ENCODE peak calls at places on chromosomes 11 and 22, in four cellular contexts. One of them, this sample, is unnamed. For H3K4me1, the result is how much of the 10 kb centered on the place peaks cover.

GRCh38 chr11:35043933-35044332 is 95.0 kb upstream of the CD44 start:
- DNase-seq in thoracic aorta: no peak
- DNase-seq in breast epithelium: no peak
- DNase-seq in pancreas: no peak
- DNase-seq in this sample: no peak

GRCh38 chr11:117626576-117626975 is 170.4 kb downstream of the DSCAML1 start:
- DNase-seq in thoracic aorta: no peak
- DNase-seq in breast epithelium: no peak
- DNase-seq in pancreas: no peak
- DNase-seq in this sample: no peak

GRCh38 chr22:22684605-22685561 is 40.5 kb downstream of the GGTLC2 start:
- DNase-seq in thoracic aorta: no peak
- DNase-seq in breast epithelium: no peak
- DNase-seq in pancreas: no peak
- DNase-seq in this sample: no peak

GRCh38 chr22:24695958-24696511 is 78.5 kb downstream of the PIWIL3 start:
- DNase-seq in thoracic aorta: no peak
- DNase-seq in breast epithelium: no peak
- DNase-seq in pancreas: no peak
- DNase-seq in this sample: no peak

GRCh38 chr11:19768815-19769214 is 56.2 kb downstream of the NAV2 start:
- DNase-seq in thoracic aorta: no peak
- DNase-seq in breast epithelium: no peak
- DNase-seq in pancreas: no peak
- DNase-seq in this sample: no peak

GRCh38 chr22:50562523-50563409 is at the start of gene SYCE3:
- DNase-seq in thoracic aorta: peak
- DNase-seq in breast epithelium: peak
- DNase-seq in pancreas: peak
- DNase-seq in this sample: peak

GRCh38 chr11:130945945-130946344 is 29.7 kb upstream of the SNX19 start:
- DNase-seq in thoracic aorta: peak
- DNase-seq in breast epithelium: peak
- DNase-seq in pancreas: peak
- DNase-seq in this sample: no peak

GRCh38 chr11:128040603-128041002 is 546.8 kb downstream of the ETS1 start:
- DNase-seq in thoracic aorta: no peak
- DNase-seq in breast epithelium: no peak
- DNase-seq in pancreas: no peak
- DNase-seq in this sample: no peak

GRCh38 chr11:121282886-121283502 is 9.6 kb upstream of the SC5D start:
- DNase-seq in thoracic aorta: no peak
- DNase-seq in breast epithelium: no peak
- DNase-seq in pancreas: no peak
- DNase-seq in this sample: no peak

GRCh38 chr22:29207231-29207550 is 1.5 kb downstream of the EMID1 start:
- DNase-seq in thoracic aorta: no peak
- DNase-seq in breast epithelium: no peak
- DNase-seq in pancreas: no peak
- DNase-seq in this sample: no peak
- H3K4me1 ChIP-seq in thoracic aorta: under half
- H3K4me1 ChIP-seq in breast epithelium: under half
- H3K4me1 ChIP-seq in pancreas: under half
- H3K4me1 ChIP-seq in this sample: under half

GRCh38 chr22:19844423-19845368 is 10.0 kb downstream of the GNB1L start:
- DNase-seq in thoracic aorta: no peak
- DNase-seq in breast epithelium: peak
- DNase-seq in pancreas: no peak
- DNase-seq in this sample: peak
- TF ChIP-seq CTCF in thoracic aorta: peak
- TF ChIP-seq CTCF in breast epithelium: no peak
- TF ChIP-seq CTCF in pancreas: no peak
- TF ChIP-seq CTCF in this sample: no peak

GRCh38 chr22:47055073-47055355 is 292.6 kb downstream of the TBC1D22A start:
- DNase-seq in thoracic aorta: no peak
- DNase-seq in breast epithelium: no peak
- DNase-seq in pancreas: no peak
- DNase-seq in this sample: no peak
- H3K4me1 ChIP-seq in thoracic aorta: under half
- H3K4me1 ChIP-seq in breast epithelium: under half
- H3K4me1 ChIP-seq in pancreas: under half
- H3K4me1 ChIP-seq in this sample: under half

DNA sequence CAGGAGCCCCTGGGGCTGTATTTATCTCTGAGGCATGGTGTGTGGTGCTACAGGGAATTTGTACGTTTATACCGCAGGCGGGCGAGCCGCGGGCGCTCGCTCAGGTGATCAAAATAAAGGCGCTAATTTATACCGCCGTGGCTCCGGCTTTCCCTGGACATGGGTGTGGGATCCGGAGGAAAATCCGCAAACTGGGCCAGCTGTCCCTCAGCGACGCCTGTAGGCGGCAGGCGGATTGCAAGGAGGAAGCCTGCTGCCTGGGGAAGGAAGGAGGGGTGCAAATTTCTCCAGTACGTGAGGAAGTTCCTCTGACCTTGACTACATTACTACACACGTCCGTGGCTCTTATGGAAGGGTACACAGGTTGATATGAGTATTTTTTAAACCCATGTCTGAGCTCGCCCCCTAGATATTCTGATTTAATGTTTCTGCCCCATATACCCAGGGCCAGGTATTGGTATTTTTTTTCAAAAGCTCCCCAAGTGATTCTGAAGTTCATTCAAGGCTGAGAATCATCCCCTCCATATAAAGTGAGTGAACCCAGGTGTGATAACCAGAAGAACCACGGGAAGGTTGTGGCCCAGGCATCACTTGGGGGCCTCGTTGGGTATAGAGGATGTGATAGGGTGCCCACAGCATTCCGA is 2.8 kb downstream of the MYOD1 start:
- DNase-seq in thoracic aorta: no peak
- DNase-seq in breast epithelium: no peak
- DNase-seq in pancreas: no peak
- DNase-seq in this sample: no peak
- TF ChIP-seq CTCF in thoracic aorta: no peak
- TF ChIP-seq CTCF in breast epithelium: no peak
- TF ChIP-seq CTCF in pancreas: no peak
- TF ChIP-seq CTCF in this sample: no peak

GRCh38 chr11:1761857-1762536 is 1.7 kb downstream of the CTSD start:
- DNase-seq in thoracic aorta: no peak
- DNase-seq in breast epithelium: no peak
- DNase-seq in pancreas: no peak
- DNase-seq in this sample: no peak

GRCh38 chr11:1761110-1761856 is 2.4 kb downstream of the CTSD start:
- DNase-seq in thoracic aorta: no peak
- DNase-seq in breast epithelium: no peak
- DNase-seq in pancreas: no peak
- DNase-seq in this sample: no peak

GRCh38 chr11:1763336-1763795 is 361 bp downstream of the CTSD start:
- DNase-seq in thoracic aorta: no peak
- DNase-seq in breast epithelium: no peak
- DNase-seq in pancreas: no peak
- DNase-seq in this sample: no peak

GRCh38 chr11:1763796-1764661 is at the start of gene CTSD:
- DNase-seq in thoracic aorta: peak
- DNase-seq in breast epithelium: peak
- DNase-seq in pancreas: peak
- DNase-seq in this sample: peak

DNA sequence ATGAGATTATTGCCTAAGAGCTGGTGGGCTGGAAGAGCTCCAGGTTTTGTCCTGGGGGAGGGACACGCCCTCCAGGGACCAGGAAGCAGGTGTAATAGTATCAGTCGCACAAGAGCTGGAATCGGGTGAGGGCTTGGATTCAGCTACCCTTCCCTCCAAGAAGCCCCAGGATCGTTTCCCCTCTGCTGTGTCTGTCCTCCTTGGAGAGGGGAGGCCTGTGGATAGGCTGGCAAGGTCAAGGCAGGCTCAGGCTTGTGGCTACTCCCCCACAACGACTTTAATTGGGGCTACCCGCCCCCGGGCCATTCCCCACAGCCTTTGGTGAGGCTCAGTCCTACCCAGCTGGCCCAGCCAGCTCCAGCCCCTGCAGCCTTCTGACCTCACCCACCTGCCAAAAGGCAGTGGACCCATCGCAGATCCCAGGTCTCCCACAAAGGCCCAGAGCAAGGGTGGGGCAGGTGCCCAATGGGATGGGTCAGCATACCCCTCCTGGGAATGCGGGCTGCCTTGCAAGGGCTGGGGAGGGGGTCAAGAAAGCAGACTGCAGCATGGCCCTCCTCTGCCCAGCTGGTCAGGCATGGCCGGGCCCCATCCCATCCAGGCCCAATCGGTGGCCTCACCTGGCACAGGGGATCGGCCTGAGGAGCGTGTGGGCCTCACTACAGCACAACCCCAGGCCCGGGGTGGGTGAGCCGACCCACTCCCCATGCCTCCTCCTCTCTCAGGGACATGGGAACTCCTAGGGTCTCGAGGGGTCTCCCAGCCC is 1.0 kb downstream of the CTSD start:
- DNase-seq in thoracic aorta: no peak
- DNase-seq in breast epithelium: peak
- DNase-seq in pancreas: peak
- DNase-seq in this sample: peak
- H3K4me1 ChIP-seq in thoracic aorta: under half
- H3K4me1 ChIP-seq in breast epithelium: under half
- H3K4me1 ChIP-seq in pancreas: under half
- H3K4me1 ChIP-seq in this sample: under half

GRCh38 chr11:115330693-115331482 is 173.3 kb downstream of the CADM1 start:
- DNase-seq in thoracic aorta: no peak
- DNase-seq in breast epithelium: no peak
- DNase-seq in pancreas: no peak
- DNase-seq in this sample: no peak

GRCh38 chr11:115338476-115338875 is 165.7 kb downstream of the CADM1 start:
- DNase-seq in thoracic aorta: no peak
- DNase-seq in breast epithelium: no peak
- DNase-seq in pancreas: no peak
- DNase-seq in this sample: no peak

GRCh38 chr11:115333951-115334350 is 170.3 kb downstream of the CADM1 start:
- DNase-seq in thoracic aorta: no peak
- DNase-seq in breast epithelium: no peak
- DNase-seq in pancreas: no peak
- DNase-seq in this sample: no peak

GRCh38 chr11:115333106-115333505 is 171.1 kb downstream of the CADM1 start:
- DNase-seq in thoracic aorta: no peak
- DNase-seq in breast epithelium: no peak
- DNase-seq in pancreas: no peak
- DNase-seq in this sample: no peak

DNA sequence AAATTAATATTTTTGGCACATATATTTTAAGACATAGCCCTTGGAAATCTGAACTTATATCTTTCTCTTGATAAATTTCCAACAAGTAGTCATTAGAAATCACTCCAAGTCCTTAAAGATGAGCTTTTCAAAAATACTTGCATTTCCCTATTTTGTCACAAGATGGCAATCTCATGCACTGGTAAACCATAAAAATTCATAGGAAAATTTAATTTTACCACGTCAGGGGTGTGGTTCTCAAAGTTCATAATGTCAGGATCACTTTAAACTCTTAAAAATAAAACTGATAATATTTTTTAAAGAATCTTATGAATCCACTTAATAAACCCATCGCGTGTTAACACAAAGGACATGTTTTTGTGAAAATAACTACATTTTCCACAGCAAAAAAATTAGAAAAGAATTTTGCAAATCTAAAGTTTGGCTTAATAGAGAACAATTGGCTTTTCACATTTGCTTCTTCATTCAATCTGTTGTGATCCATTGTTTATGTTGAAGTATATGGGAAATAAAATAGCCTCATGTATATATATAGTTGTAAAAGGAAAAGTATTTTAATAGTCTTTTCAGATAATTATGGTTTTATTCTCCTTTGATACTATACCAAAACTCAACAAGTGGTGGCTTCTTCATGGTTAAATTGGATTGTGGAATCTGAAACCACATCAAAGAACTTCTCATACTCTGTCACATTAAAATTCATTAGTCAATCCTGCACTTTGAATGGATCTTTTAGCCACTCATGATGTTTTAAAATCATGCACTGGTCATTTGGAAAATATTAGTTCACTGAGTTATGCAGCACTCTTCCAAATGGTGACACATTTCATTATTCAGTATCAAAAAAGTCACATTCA is 169.1 kb downstream of the CADM1 start:
- DNase-seq in thoracic aorta: no peak
- DNase-seq in breast epithelium: no peak
- DNase-seq in pancreas: no peak
- DNase-seq in this sample: no peak
- TF ChIP-seq CTCF in thoracic aorta: peak
- TF ChIP-seq CTCF in breast epithelium: peak
- TF ChIP-seq CTCF in pancreas: peak
- TF ChIP-seq CTCF in this sample: peak

GRCh38 chr22:41862530-41863266 is 29.8 kb downstream of the SREBF2 start:
- DNase-seq in thoracic aorta: no peak
- DNase-seq in breast epithelium: no peak
- DNase-seq in pancreas: no peak
- DNase-seq in this sample: peak
- H3K4me1 ChIP-seq in thoracic aorta: under half
- H3K4me1 ChIP-seq in breast epithelium: under half
- H3K4me1 ChIP-seq in pancreas: under half
- H3K4me1 ChIP-seq in this sample: under half

GRCh38 chr22:25899566-25899965 is 157.6 kb downstream of the MYO18B start:
- DNase-seq in thoracic aorta: no peak
- DNase-seq in breast epithelium: no peak
- DNase-seq in pancreas: no peak
- DNase-seq in this sample: no peak

GRCh38 chr22:25902402-25902801 is 160.4 kb downstream of the MYO18B start:
- DNase-seq in thoracic aorta: no peak
- DNase-seq in breast epithelium: no peak
- DNase-seq in pancreas: no peak
- DNase-seq in this sample: no peak

GRCh38 chr22:25900880-25901279 is 158.9 kb downstream of the MYO18B start:
- DNase-seq in thoracic aorta: no peak
- DNase-seq in breast epithelium: no peak
- DNase-seq in pancreas: no peak
- DNase-seq in this sample: no peak

GRCh38 chr22:25900390-25900789 is 158.4 kb downstream of the MYO18B start:
- DNase-seq in thoracic aorta: no peak
- DNase-seq in breast epithelium: no peak
- DNase-seq in pancreas: no peak
- DNase-seq in this sample: no peak

DNA sequence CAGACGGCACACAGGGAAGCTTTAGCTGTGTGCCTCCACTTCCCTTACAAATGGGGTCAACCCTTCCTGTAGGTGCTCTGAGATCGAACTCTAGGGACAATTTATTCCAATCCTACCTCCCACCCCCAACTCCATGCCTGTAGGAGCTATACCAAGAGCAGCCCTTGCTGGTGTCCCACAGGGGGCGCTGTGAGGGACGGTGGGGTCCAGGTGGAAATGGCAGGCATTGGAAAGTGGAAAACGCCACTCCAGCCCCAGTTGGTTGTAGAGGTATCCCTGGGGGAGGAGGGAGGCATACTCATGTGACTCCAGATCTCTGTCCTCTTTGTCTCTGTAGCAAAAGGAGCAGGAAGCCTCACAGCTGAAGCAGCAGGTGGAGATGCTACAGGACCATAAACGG is 161.3 kb downstream of the MYO18B start:
- DNase-seq in thoracic aorta: no peak
- DNase-seq in breast epithelium: no peak
- DNase-seq in pancreas: no peak
- DNase-seq in this sample: no peak
- TF ChIP-seq CTCF in thoracic aorta: no peak
- TF ChIP-seq CTCF in breast epithelium: no peak
- TF ChIP-seq CTCF in pancreas: no peak
- TF ChIP-seq CTCF in this sample: peak